ENCODE peak calls at places on chromosomes 13 and 19, in nine cellular contexts. One of them, this sample, is unnamed.

GRCh38 chr19:52307275-52307674 is 10.3 kb downstream of the ZNF480 start:
- DNase-seq in IMR-90: peak; percentile 19
- DNase-seq in psoas muscle: no peak
- DNase-seq in A549: no peak
- DNase-seq in brain microvascular endothelial cell: peak; percentile 3
- DNase-seq in body of pancreas: no peak
- DNase-seq in ovary: no peak
- DNase-seq in endothelial cell of umbilical vein: peak; percentile 8
- DNase-seq in ascending aorta: no peak
- DNase-seq in this sample: no peak

GRCh38 chr19:14550201-14550754 is 20.9 kb downstream of the TECR start:
- DNase-seq in body of pancreas: peak; percentile 29
- DNase-seq in brain microvascular endothelial cell: no peak
- DNase-seq in psoas muscle: no peak
- DNase-seq in ovary: no peak
- DNase-seq in IMR-90: no peak
- DNase-seq in A549: no peak
- DNase-seq in ascending aorta: no peak
- DNase-seq in endothelial cell of umbilical vein: no peak
- DNase-seq in this sample: no peak

GRCh38 chr13:30679483-30680330 is 55.6 kb upstream of the ALOX5AP start:
- DNase-seq in ascending aorta: no peak
- DNase-seq in ovary: no peak
- DNase-seq in brain microvascular endothelial cell: peak; percentile 37
- DNase-seq in A549: peak; percentile 19
- DNase-seq in psoas muscle: no peak
- DNase-seq in IMR-90: peak; percentile 41
- DNase-seq in body of pancreas: no peak
- DNase-seq in endothelial cell of umbilical vein: peak; percentile 58
- DNase-seq in this sample: no peak

GRCh38 chr19:50512112-50512998 is 1.4 kb downstream of the ASPDH start:
- DNase-seq in endothelial cell of umbilical vein: no peak
- DNase-seq in IMR-90: no peak
- DNase-seq in ovary: peak; percentile 61
- DNase-seq in body of pancreas: peak; percentile 31
- DNase-seq in brain microvascular endothelial cell: no peak
- DNase-seq in A549: no peak
- DNase-seq in ascending aorta: no peak
- DNase-seq in psoas muscle: no peak
- DNase-seq in this sample: peak; percentile 44

GRCh38 chr13:24178847-24179845 is 18.6 kb downstream of the SPATA13 start:
- DNase-seq in psoas muscle: no peak
- DNase-seq in endothelial cell of umbilical vein: peak; percentile 63
- DNase-seq in IMR-90: peak; percentile 75
- DNase-seq in ovary: no peak
- DNase-seq in A549: no peak
- DNase-seq in ascending aorta: no peak
- DNase-seq in brain microvascular endothelial cell: no peak
- DNase-seq in body of pancreas: no peak
- DNase-seq in this sample: no peak

GRCh38 chr13:23466144-23467002 is 32.9 kb upstream of the SACS start:
- DNase-seq in ovary: peak; percentile 73
- DNase-seq in psoas muscle: peak; percentile 84
- DNase-seq in endothelial cell of umbilical vein: peak; percentile 77
- DNase-seq in IMR-90: peak; percentile 86
- DNase-seq in ascending aorta: peak; percentile 81
- DNase-seq in body of pancreas: peak; percentile 66
- DNase-seq in brain microvascular endothelial cell: peak; percentile 80
- DNase-seq in A549: peak; percentile 41
- DNase-seq in this sample: peak; percentile 69

GRCh38 chr13:27679396-27679795 is 57.7 kb downstream of the POLR1D start:
- DNase-seq in body of pancreas: no peak
- DNase-seq in A549: no peak
- DNase-seq in psoas muscle: no peak
- DNase-seq in ascending aorta: no peak
- DNase-seq in brain microvascular endothelial cell: no peak
- DNase-seq in ovary: no peak
- DNase-seq in endothelial cell of umbilical vein: no peak
- DNase-seq in IMR-90: peak; percentile 68
- DNase-seq in this sample: no peak

GRCh38 chr13:26601669-26602068 is 44.2 kb downstream of the WASF3 start:
- DNase-seq in endothelial cell of umbilical vein: peak; percentile 79
- DNase-seq in IMR-90: peak; percentile 59
- DNase-seq in psoas muscle: no peak
- DNase-seq in A549: no peak
- DNase-seq in ascending aorta: no peak
- DNase-seq in ovary: no peak
- DNase-seq in body of pancreas: no peak
- DNase-seq in brain microvascular endothelial cell: peak; percentile 43
- DNase-seq in this sample: no peak

GRCh38 chr13:40464349-40464748 is 202.1 kb downstream of the FOXO1 start:
- DNase-seq in ovary: no peak
- DNase-seq in psoas muscle: no peak
- DNase-seq in brain microvascular endothelial cell: no peak
- DNase-seq in ascending aorta: peak; percentile 45
- DNase-seq in IMR-90: no peak
- DNase-seq in endothelial cell of umbilical vein: no peak
- DNase-seq in A549: no peak
- DNase-seq in body of pancreas: no peak
- DNase-seq in this sample: no peak

GRCh38 chr19:19305696-19306095 is 14.6 kb downstream of the SUGP1 start:
- DNase-seq in body of pancreas: no peak
- DNase-seq in ovary: no peak
- DNase-seq in brain microvascular endothelial cell: no peak
- DNase-seq in endothelial cell of umbilical vein: no peak
- DNase-seq in psoas muscle: no peak
- DNase-seq in ascending aorta: no peak
- DNase-seq in IMR-90: no peak
- DNase-seq in A549: no peak
- DNase-seq in this sample: no peak
- H3K27ac ChIP-seq in body of pancreas: no peak overlapping the region
- H3K27ac ChIP-seq in ovary: no peak overlapping the region
- H3K27ac ChIP-seq in brain microvascular endothelial cell: no peak overlapping the region
- H3K27ac ChIP-seq in endothelial cell of umbilical vein: no peak overlapping the region
- H3K27ac ChIP-seq in psoas muscle: no peak overlapping the region
- H3K27ac ChIP-seq in ascending aorta: no peak overlapping the region
- H3K27ac ChIP-seq in IMR-90: no peak overlapping the region
- H3K27ac ChIP-seq in A549: no peak overlapping the region
- H3K27ac ChIP-seq in this sample: no peak overlapping the region

GRCh38 chr19:45815501-45816216 is 551 bp upstream of the RSPH6A start:
- DNase-seq in ascending aorta: no peak
- DNase-seq in A549: no peak
- DNase-seq in body of pancreas: no peak
- DNase-seq in ovary: no peak
- DNase-seq in brain microvascular endothelial cell: no peak
- DNase-seq in IMR-90: no peak
- DNase-seq in endothelial cell of umbilical vein: peak; percentile 44
- DNase-seq in psoas muscle: no peak
- DNase-seq in this sample: peak; percentile 74
- H3K27ac ChIP-seq in ascending aorta: peak overlapping the region; percentile 67
- H3K27ac ChIP-seq in A549: no peak overlapping the region
- H3K27ac ChIP-seq in body of pancreas: no peak overlapping the region
- H3K27ac ChIP-seq in ovary: no peak overlapping the region
- H3K27ac ChIP-seq in brain microvascular endothelial cell: no peak overlapping the region
- H3K27ac ChIP-seq in IMR-90: no peak overlapping the region
- H3K27ac ChIP-seq in endothelial cell of umbilical vein: no peak overlapping the region
- H3K27ac ChIP-seq in psoas muscle: no peak overlapping the region
- H3K27ac ChIP-seq in this sample: no peak overlapping the region

DNA sequence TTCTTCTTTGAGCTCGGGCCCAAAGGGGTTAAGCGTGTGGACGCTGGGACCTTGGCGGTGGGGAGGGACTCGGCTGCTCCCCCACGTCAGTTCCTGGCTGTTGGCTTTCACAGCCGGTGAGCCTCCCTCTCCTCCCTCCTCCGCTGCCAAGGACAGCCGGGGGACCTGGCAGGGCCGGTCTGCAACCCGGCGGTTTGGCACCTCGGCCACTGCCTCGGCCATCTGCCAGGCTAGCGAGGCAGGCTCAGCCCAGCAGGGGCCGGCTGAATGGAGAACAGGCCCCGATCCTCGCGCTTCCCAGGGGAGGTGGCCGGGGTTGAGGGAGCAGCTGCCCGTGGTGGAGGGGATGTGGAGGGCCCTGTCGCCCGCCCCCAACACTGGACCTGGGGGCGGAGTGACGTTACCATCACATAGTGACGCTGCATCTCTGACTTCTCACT is 5.0 kb downstream of the TLE5 start:
- DNase-seq in psoas muscle: peak; percentile 97
- DNase-seq in endothelial cell of umbilical vein: no peak
- DNase-seq in ovary: peak; percentile 96
- DNase-seq in IMR-90: no peak
- DNase-seq in body of pancreas: peak; percentile 94
- DNase-seq in ascending aorta: peak; percentile 92
- DNase-seq in A549: peak; percentile 37
- DNase-seq in brain microvascular endothelial cell: no peak
- DNase-seq in this sample: peak; percentile 90
- H3K27ac ChIP-seq in psoas muscle: peak overlapping the region; percentile 69
- H3K27ac ChIP-seq in endothelial cell of umbilical vein: no peak overlapping the region
- H3K27ac ChIP-seq in ovary: peak overlapping the region; percentile 88
- H3K27ac ChIP-seq in IMR-90: no peak overlapping the region
- H3K27ac ChIP-seq in body of pancreas: peak overlapping the region; percentile 95
- H3K27ac ChIP-seq in ascending aorta: peak overlapping the region; percentile 75
- H3K27ac ChIP-seq in A549: peak overlapping the region; percentile 88
- H3K27ac ChIP-seq in brain microvascular endothelial cell: no peak overlapping the region
- H3K27ac ChIP-seq in this sample: peak overlapping the region; percentile 53

GRCh38 chr13:100665403-100665802 is 9.2 kb downstream of the TMTC4 start:
- DNase-seq in IMR-90: no peak
- DNase-seq in psoas muscle: no peak
- DNase-seq in brain microvascular endothelial cell: no peak
- DNase-seq in ascending aorta: no peak
- DNase-seq in A549: no peak
- DNase-seq in endothelial cell of umbilical vein: no peak
- DNase-seq in body of pancreas: no peak
- DNase-seq in ovary: no peak
- DNase-seq in this sample: no peak
- H3K27ac ChIP-seq in IMR-90: no peak overlapping the region
- H3K27ac ChIP-seq in psoas muscle: no peak overlapping the region
- H3K27ac ChIP-seq in brain microvascular endothelial cell: no peak overlapping the region
- H3K27ac ChIP-seq in ascending aorta: no peak overlapping the region
- H3K27ac ChIP-seq in A549: no peak overlapping the region
- H3K27ac ChIP-seq in endothelial cell of umbilical vein: no peak overlapping the region
- H3K27ac ChIP-seq in body of pancreas: no peak overlapping the region
- H3K27ac ChIP-seq in ovary: no peak overlapping the region
- H3K27ac ChIP-seq in this sample: no peak overlapping the region